ENCODE peak calls at places on chromosomes 13 and 19, in eight cellular contexts. M is transverse colon; E is kidney; X is CD8-positive, alpha-beta T cell; G is IMR-90; T is tibial artery; Q is pancreas; B is uterus. C is an unnamed sample. For H3K4me1, the result is how much of the 10 kb centered on the place peaks cover.

GRCh38 chr19:12840091-12841079 is 2.1 kb downstream of the MAST1 start:
- DNase-seq in G (peak), B (no peak), X (peak), T (no peak), Q (peak), E (peak), M (peak), C (peak)

GRCh38 chr13:46721054-46721453 is 75.9 kb downstream of the ESD start:
- DNase-seq in B (peak), X (peak), G (peak), M (peak), T (no peak), E (no peak), Q (no peak), C (no peak)

GRCh38 chr19:1445185-1445931 is 4.6 kb upstream of the APC2 start:
- DNase-seq in T (no peak), M (peak), X (peak), G (peak), E (peak), Q (peak), B (peak), C (peak)

GRCh38 chr13:93730780-93731179 is 504.2 kb downstream of the GPC6 start:
- DNase-seq in G (peak), M (no peak), B (no peak), T (no peak), Q (no peak), X (no peak), E (no peak), C (no peak)

GRCh38 chr19:48633148-48634035 is 3.8 kb downstream of the DBP start:
- DNase-seq in Q (no peak), E (peak), T (peak), X (no peak), B (peak), G (no peak), M (peak), C (no peak)

GRCh38 chr19:33301900-33302174 is 497 bp downstream of the CEBPA start:
- DNase-seq in Q (no peak), X (no peak), G (no peak), B (no peak), M (no peak), T (no peak), E (no peak), C (no peak)

GRCh38 chr19:1324792-1325567 is 39.3 kb downstream of the EFNA2 start:
- DNase-seq in X (peak), G (peak), M (peak), B (peak), T (no peak), E (no peak), Q (peak), C (peak)

GRCh38 chr19:1805401-1806183 is 6.5 kb downstream of the ATP8B3 start:
- DNase-seq in E (no peak), X (no peak), T (no peak), B (no peak), Q (no peak), M (no peak), G (no peak), C (no peak)

GRCh38 chr13:33146843-33147611 is 130.8 kb downstream of the KL start:
- DNase-seq in B (no peak), M (no peak), Q (no peak), E (no peak), G (no peak), T (no peak), X (no peak), C (no peak)

GRCh38 chr19:55116232-55117062 is 990 bp downstream of the PPP1R12C start:
- DNase-seq in M (peak), T (peak), G (peak), Q (no peak), B (peak), E (peak), X (peak), C (peak)

GRCh38 chr13:24172071-24172470 is 11.6 kb downstream of the SPATA13 start:
- DNase-seq in T (no peak), X (no peak), B (no peak), Q (no peak), G (no peak), E (no peak), M (no peak), C (no peak)

GRCh38 chr19:18292810-18293641 is 11.6 kb upstream of the JUND start:
- DNase-seq in E (peak), Q (peak), G (peak), X (peak), M (peak), B (peak), T (peak), C (peak)
- TF ChIP-seq CTCF in E (no peak), Q (no peak), G (no peak), X (no peak), M (no peak), B (peak), T (no peak), C (no peak)

DNA sequence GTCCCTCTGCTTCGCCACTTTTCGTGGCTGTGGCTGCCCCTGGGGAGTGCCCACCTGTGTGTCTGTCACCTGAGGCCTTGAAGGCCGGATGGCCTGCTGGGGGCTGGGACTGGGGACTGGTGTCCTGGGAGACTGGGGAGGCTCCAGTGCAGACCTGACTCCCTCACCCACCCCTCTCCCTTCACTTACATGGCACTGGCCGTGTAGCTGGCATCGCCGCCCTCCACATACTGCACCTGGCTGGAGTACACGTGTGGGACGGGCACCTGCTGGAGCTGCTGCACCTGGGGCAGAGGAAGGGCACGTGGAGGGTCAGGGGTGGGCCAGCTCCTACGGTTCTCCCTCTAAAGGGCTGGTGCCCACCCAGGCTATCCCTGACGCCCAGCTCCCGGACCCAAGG is 25.5 kb downstream of the DCAF15 start:
- DNase-seq in T (no peak), M (no peak), G (no peak), X (no peak), E (no peak), Q (no peak), B (no peak), C (no peak)
- H3K27ac ChIP-seq in T (peak), M (peak), G (no peak), X (no peak), E (no peak), Q (no peak), B (peak), C (peak)

DNA sequence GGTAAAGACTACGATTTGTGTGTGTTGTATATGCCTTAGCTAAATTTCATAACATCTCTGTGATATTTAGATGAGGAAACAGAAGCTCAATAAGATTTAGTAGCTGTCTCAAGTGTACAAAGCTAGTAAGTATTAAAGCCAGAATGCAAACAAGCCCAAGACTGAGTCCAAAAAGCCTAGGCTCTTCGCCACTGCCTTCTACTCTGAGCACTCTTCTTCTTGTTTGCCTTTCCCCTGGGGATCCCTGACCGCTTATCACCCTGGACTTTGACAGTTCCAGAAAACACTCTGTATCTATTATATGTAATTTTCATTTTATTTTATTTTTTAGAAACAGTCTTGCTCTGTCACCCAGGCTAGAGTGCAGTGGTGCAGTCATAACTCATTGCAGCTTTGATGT is 5.8 kb downstream of the TM9SF2 start:
- DNase-seq in E (no peak), G (no peak), B (no peak), X (no peak), Q (no peak), T (no peak), M (no peak), C (no peak)
- H3K4me1 ChIP-seq in E (under half), G (under half), B (under half), X (under half), Q (under half), T (under half), M (under half), C (half or more)

GRCh38 chr19:16914421-16914820 is 25.6 kb downstream of the F2RL3 start:
- DNase-seq in G (no peak), X (no peak), Q (no peak), E (peak), B (no peak), T (no peak), M (no peak), C (no peak)
- TF ChIP-seq CTCF in G (no peak), X (no peak), Q (no peak), E (no peak), B (no peak), T (no peak), M (no peak), C (no peak)

GRCh38 chr13:20191311-20191901 is 1.3 kb downstream of the GJB2 start:
- DNase-seq in G (no peak), B (no peak), Q (no peak), T (no peak), E (peak), M (peak), X (no peak), C (no peak)
- H3K27ac ChIP-seq in G (no peak), B (no peak), Q (no peak), T (no peak), E (peak), M (peak), X (no peak), C (no peak)

DNA sequence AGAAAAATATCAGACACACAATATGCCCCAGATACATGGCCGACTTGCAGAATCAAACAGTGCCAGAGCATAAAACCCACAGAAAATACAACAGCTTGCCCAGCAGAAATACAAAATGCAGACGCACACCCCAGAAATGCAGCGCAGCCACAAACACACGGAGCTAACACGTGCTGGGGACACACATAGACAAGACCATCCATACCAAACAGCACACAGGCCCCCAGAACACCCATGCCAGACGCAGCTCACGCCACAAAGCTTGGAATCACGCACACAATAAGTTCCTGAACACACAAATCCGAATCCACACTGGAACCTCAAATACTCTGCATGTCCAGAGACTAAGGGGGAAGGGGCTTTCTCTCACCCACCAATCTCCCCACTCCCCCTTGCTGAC is 17.1 kb downstream of the CCDC97 start:
- DNase-seq in X (peak), G (no peak), Q (no peak), M (no peak), E (no peak), T (no peak), B (no peak), C (no peak)
- H3K4me1 ChIP-seq in X (half or more), G (half or more), Q (under half), M (half or more), E (under half), T (half or more), B (under half), C (half or more)

DNA sequence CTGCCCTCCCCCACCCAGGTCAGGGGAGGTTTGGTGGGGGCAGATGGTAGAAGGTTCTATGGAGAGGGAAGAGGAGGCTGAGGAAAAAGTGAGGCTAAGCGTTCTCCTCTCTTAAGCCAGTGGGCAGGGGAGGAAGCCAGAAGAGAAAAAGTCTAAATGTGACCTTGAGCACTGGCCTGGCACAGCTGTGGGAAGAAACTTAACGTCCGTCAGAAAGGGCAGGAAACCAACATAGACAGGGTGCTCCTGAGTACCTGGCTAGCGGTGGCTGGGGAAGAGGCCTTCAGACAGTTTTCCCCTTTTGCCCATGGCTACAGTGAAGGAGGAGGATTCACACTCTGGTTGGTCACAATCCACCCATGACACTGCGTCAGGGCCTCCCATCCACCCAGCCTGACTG is 19.5 kb upstream of the POU2F2 start:
- DNase-seq in M (no peak), X (no peak), G (no peak), Q (no peak), E (no peak), B (no peak), T (no peak), C (no peak)
- TF ChIP-seq CTCF in M (no peak), X (no peak), G (no peak), Q (no peak), E (no peak), B (no peak), T (no peak), C (no peak)

GRCh38 chr13:25691654-25692053 is 319.9 kb downstream of the ATP8A2 start:
- DNase-seq in X (no peak), T (no peak), M (no peak), G (no peak), B (no peak), Q (no peak), E (no peak), C (no peak)
- H3K27ac ChIP-seq in X (no peak), T (no peak), M (no peak), G (no peak), B (no peak), Q (no peak), E (no peak), C (no peak)

GRCh38 chr19:6238256-6238642 is 41.5 kb downstream of the MLLT1 start:
- DNase-seq in Q (no peak), G (no peak), M (no peak), E (no peak), B (no peak), X (no peak), T (no peak), C (no peak)
- H3K4me1 ChIP-seq in Q (under half), G (under half), M (under half), E (under half), B (under half), X (under half), T (half or more), C (half or more)

C was measured in lower lobe of right lung.